ENCODE peak calls at places on chromosomes 4 and X, in seven cellular contexts. S, X, Y, H, O, G and T are unnamed samples.

GRCh38 chr4:158667651-158668198 is 4.0 kb downstream of the C4orf46 start:
- DNase-seq in G (no peak), X (no peak), Y (peak; percentile 53), O (peak; percentile 34), H (no peak), S (no peak), T (no peak)

GRCh38 chr4:3668825-3669552 is 97.2 kb upstream of the ADRA2C start:
- DNase-seq in Y (no peak), X (no peak), H (no peak), S (no peak), G (no peak), O (no peak), T (no peak)

GRCh38 chr4:20159516-20159915 is 92.2 kb upstream of the SLIT2 start:
- DNase-seq in Y (no peak), H (no peak), O (no peak), G (no peak), X (no peak), S (no peak), T (no peak)

GRCh38 chrX:46204721-46205422 is 340.3 kb downstream of the ZNF674 start:
- DNase-seq in O (peak; percentile 32), G (no peak), X (no peak), H (no peak), S (no peak), Y (peak; percentile 64), T (no peak)

GRCh38 chr4:175066923-175067627 is 148.9 kb downstream of the ADAM29 start:
- DNase-seq in Y (no peak), O (no peak), H (no peak), G (no peak), S (peak; percentile 47), X (no peak), T (no peak)

GRCh38 chrX:48703642-48704481 is 7.3 kb downstream of the SUV39H1 start:
- DNase-seq in O (peak; percentile 44), G (no peak), X (no peak), S (no peak), H (no peak), Y (peak; percentile 90), T (peak; percentile 19)

GRCh38 chr4:121656269-121656641 is 40.5 kb downstream of the ANXA5 start:
- DNase-seq in Y (peak; percentile 62), G (no peak), H (peak; percentile 47), S (peak; percentile 35), X (no peak), O (peak; percentile 77), T (peak; percentile 78)

GRCh38 chrX:71846429-71846828 is 64.2 kb upstream of the NHSL2 start:
- DNase-seq in S (no peak), O (peak; percentile 31), X (no peak), Y (no peak), G (no peak), H (no peak), T (peak; percentile 42)

GRCh38 chrX:127128282-127128681 is 308.8 kb downstream of the PRR32 start:
- DNase-seq in Y (no peak), X (peak; percentile 41), O (no peak), S (no peak), G (no peak), H (peak; percentile 11), T (no peak)

GRCh38 chrX:109940411-109940810 is 62.5 kb upstream of the TMEM164 start:
- DNase-seq in Y (no peak), X (no peak), H (no peak), O (peak; percentile 16), S (no peak), G (no peak), T (no peak)

GRCh38 chr4:144591401-144591800 is 54.6 kb upstream of the HHIP start:
- DNase-seq in H (no peak), X (no peak), O (peak; percentile 88), G (no peak), S (peak; percentile 82), Y (peak; percentile 74), T (peak; percentile 87)

GRCh38 chr4:100494166-100494565 is 23.7 kb downstream of the EMCN start:
- DNase-seq in S (no peak), O (no peak), G (no peak), Y (no peak), H (no peak), X (no peak), T (peak; percentile 48)

GRCh38 chrX:71253253-71254091 is 468 bp downstream of the ZMYM3 start:
- DNase-seq in G (peak; percentile 75), O (peak; percentile 56), S (peak; percentile 3), X (no peak), H (peak; percentile 47), Y (peak; percentile 51), T (peak; percentile 25)

GRCh38 chr4:136319789-136320470 is 1212.4 kb downstream of the PCDH18 start:
- DNase-seq in S (no peak), G (no peak), X (no peak), O (peak; percentile 76), Y (peak; percentile 84), H (no peak), T (peak; percentile 83)